ENCODE peak calls at places on chromosomes 3 and 15, in six cellular contexts. P is PC-9, E is Caco-2, X is stomach, B is testis, Q is kidney. I is an unnamed sample.
A peak's percentile ranks its signal among the peaks of the same experiment; 100 is the strongest.

GRCh38 chr3:169660709-169661566 is 2.6 kb downstream of the MECOM start:
- DNase-seq in P (no peak), E (no peak), X (peak; percentile 59), B (no peak), Q (no peak), I (no peak)

GRCh38 chr15:77840962-77841361 is 208.2 kb upstream of the LINGO1 start:
- DNase-seq in P (peak; percentile 32), E (no peak), X (no peak), B (no peak), Q (no peak), I (no peak)

GRCh38 chr15:91921188-91921820 is 67.8 kb downstream of the SLCO3A1 start:
- DNase-seq in P (no peak), E (no peak), X (no peak), B (no peak), Q (no peak), I (no peak)

GRCh38 chr15:32722126-32722525 is 4.3 kb downstream of the GREM1 start:
- DNase-seq in P (no peak), E (no peak), X (no peak), B (no peak), Q (no peak), I (no peak)

GRCh38 chr3:77051927-77052542 is 12.1 kb downstream of the ROBO2 start:
- DNase-seq in P (no peak), E (no peak), X (no peak), B (no peak), Q (no peak), I (no peak)

GRCh38 chr3:93910085-93910484 is 63.6 kb downstream of the PROS1 start:
- DNase-seq in P (no peak), E (no peak), X (no peak), B (no peak), Q (no peak), I (no peak)

GRCh38 chr3:177855021-177855420 is 657.7 kb upstream of the TBL1XR1 start:
- DNase-seq in P (no peak), E (no peak), X (no peak), B (no peak), Q (no peak), I (no peak)

GRCh38 chr3:12252859-12253258 is 36.0 kb upstream of the PPARG start:
- DNase-seq in P (no peak), E (peak; percentile 17), X (no peak), B (no peak), Q (no peak), I (no peak)

GRCh38 chr3:31613131-31613626 is 80.5 kb downstream of the STT3B start:
- DNase-seq in P (no peak), E (no peak), X (no peak), B (no peak), Q (no peak), I (no peak)

GRCh38 chr3:168461793-168462192 is 366.1 kb upstream of the GOLIM4 start:
- DNase-seq in P (no peak), E (no peak), X (no peak), B (no peak), Q (no peak), I (no peak)

GRCh38 chr3:105593315-105593714 is 226.6 kb downstream of the ALCAM start:
- DNase-seq in P (no peak), E (no peak), X (no peak), B (no peak), Q (no peak), I (no peak)

GRCh38 chr3:73381551-73381950 is 243.2 kb downstream of the PDZRN3 start:
- DNase-seq in P (no peak), E (no peak), X (no peak), B (no peak), Q (no peak), I (no peak)

GRCh38 chr15:63203451-63204090 is 14.2 kb downstream of the RAB8B start:
- DNase-seq in P (no peak), E (no peak), X (no peak), B (no peak), Q (no peak), I (peak; percentile 34)

GRCh38 chr3:150397220-150397619 is 10.9 kb upstream of the TSC22D2 start:
- DNase-seq in P (no peak), E (no peak), X (no peak), B (no peak), Q (no peak), I (no peak)

GRCh38 chr3:71581981-71582611 is 1.4 kb downstream of the FOXP1 start:
- DNase-seq in P (peak; percentile 31), E (peak; percentile 75), X (peak; percentile 53), B (peak; percentile 54), Q (peak; percentile 86), I (no peak)

GRCh38 chr3:110940074-110940473 is 131.5 kb upstream of the NECTIN3 start:
- DNase-seq in P (no peak), E (peak; percentile 27), X (no peak), B (no peak), Q (no peak), I (no peak)

GRCh38 chr3:136336329-136337100 is 86.4 kb downstream of the PCCB start:
- DNase-seq in P (no peak), E (no peak), X (no peak), B (no peak), Q (no peak), I (no peak)

GRCh38 chr15:35306361-35306981 is 221.4 kb upstream of the NANOGP8 start:
- DNase-seq in P (peak; percentile 14), E (peak; percentile 55), X (no peak), B (no peak), Q (no peak), I (no peak)

GRCh38 chr3:147906275-147906674 is 497.1 kb downstream of the ZIC1 start:
- DNase-seq in P (no peak), E (no peak), X (no peak), B (no peak), Q (no peak), I (no peak)

GRCh38 chr3:143081844-143082778 is 37.5 kb upstream of the CHST2 start:
- DNase-seq in P (no peak), E (no peak), X (no peak), B (no peak), Q (no peak), I (no peak)

GRCh38 chr3:142993958-142994442 is 7.4 kb upstream of the U2SURP start:
- DNase-seq in P (peak; percentile 67), E (peak; percentile 62), X (peak; percentile 52), B (peak; percentile 80), Q (no peak), I (peak; percentile 32)

GRCh38 chr3:171328419-171329082 is 131.7 kb downstream of the TNIK start:
- DNase-seq in P (peak; percentile 30), E (peak; percentile 30), X (peak; percentile 48), B (no peak), Q (peak; percentile 39), I (peak; percentile 38)

GRCh38 chr3:193701896-193702644 is 109.1 kb downstream of the OPA1 start:
- DNase-seq in P (no peak), E (no peak), X (no peak), B (no peak), Q (no peak), I (no peak)

GRCh38 chr3:175307642-175308041 is 448.5 kb downstream of the NAALADL2 start:
- DNase-seq in P (no peak), E (no peak), X (no peak), B (no peak), Q (no peak), I (no peak)

GRCh38 chr3:38713121-38713520 is 63.6 kb upstream of the SCN5A start:
- DNase-seq in P (no peak), E (no peak), X (no peak), B (no peak), Q (no peak), I (no peak)

GRCh38 chr15:94259863-94260262 is 28.5 kb downstream of the MCTP2 start:
- DNase-seq in P (no peak), E (no peak), X (no peak), B (no peak), Q (no peak), I (no peak)

GRCh38 chr15:33908396-33908795 is 59.9 kb upstream of the CHRM5 start:
- DNase-seq in P (no peak), E (no peak), X (no peak), B (no peak), Q (no peak), I (no peak)

GRCh38 chr15:96086164-96086563 is 244.3 kb upstream of the NR2F2 start:
- DNase-seq in P (no peak), E (no peak), X (no peak), B (no peak), Q (no peak), I (no peak)
- H3K4me1 ChIP-seq in P (no peaks in the 10 kb centered on the region), E (peaks cover 3% of the 10 kb centered on the region), X (no peaks in the 10 kb centered on the region), B (no peaks in the 10 kb centered on the region), Q (no peaks in the 10 kb centered on the region), I (no peaks in the 10 kb centered on the region)

GRCh38 chr15:27254016-27254415 is 283.0 kb downstream of the GABRG3 start:
- DNase-seq in P (no peak), E (no peak), X (no peak), B (no peak), Q (no peak), I (no peak)
- H3K36me3 ChIP-seq in P (no peaks in the 10 kb centered on the region), E (no peaks in the 10 kb centered on the region), X (no peaks in the 10 kb centered on the region), B (no peaks in the 10 kb centered on the region), Q (no peaks in the 10 kb centered on the region), I (no peaks in the 10 kb centered on the region)

GRCh38 chr3:50609743-50610085 is 1.9 kb downstream of the CISH start:
- DNase-seq in P (no peak), E (no peak), X (no peak), B (no peak), Q (peak; percentile 63), I (no peak)

GRCh38 chr3:50609071-50609742 is 2.4 kb downstream of the CISH start:
- DNase-seq in P (no peak), E (no peak), X (no peak), B (no peak), Q (peak; percentile 51), I (no peak)

GRCh38 chr3:50610992-50611463 is 546 bp downstream of the CISH start:
- DNase-seq in P (no peak), E (no peak), X (no peak), B (no peak), Q (peak; percentile 75), I (no peak)

GRCh38 chr3:50611464-50612233 is at the start of gene CISH:
- DNase-seq in P (peak; percentile 91), E (peak; percentile 96), X (peak; percentile 94), B (peak; percentile 95), Q (peak; percentile 99), I (peak; percentile 93)

GRCh38 chr3:50610181-50610971 is 1.2 kb downstream of the CISH start:
- DNase-seq in P (peak; percentile 34), E (no peak), X (peak; percentile 84), B (no peak), Q (peak; percentile 80), I (no peak)
- H3K4me1 ChIP-seq in P (peaks cover 27% of the 10 kb centered on the region), E (peaks cover 11% of the 10 kb centered on the region), X (peaks cover 45% of the 10 kb centered on the region), B (peaks cover 42% of the 10 kb centered on the region), Q (peaks cover 44% of the 10 kb centered on the region), I (peaks cover 60% of the 10 kb centered on the region)

GRCh38 chr3:183044547-183045229 is 54.6 kb downstream of the MCCC1 start:
- DNase-seq in P (no peak), E (no peak), X (no peak), B (no peak), Q (no peak), I (no peak)

GRCh38 chr3:183038221-183038620 is 57.9 kb upstream of the DCUN1D1 start:
- DNase-seq in P (no peak), E (no peak), X (no peak), B (no peak), Q (no peak), I (no peak)

GRCh38 chr3:183032904-183033555 is 52.7 kb upstream of the DCUN1D1 start:
- DNase-seq in P (no peak), E (no peak), X (no peak), B (peak; percentile 51), Q (no peak), I (no peak)

GRCh38 chr3:183033746-183034145 is 53.4 kb upstream of the DCUN1D1 start:
- DNase-seq in P (no peak), E (no peak), X (no peak), B (no peak), Q (no peak), I (no peak)

GRCh38 chr3:183038764-183039163 is 58.4 kb upstream of the DCUN1D1 start:
- DNase-seq in P (no peak), E (no peak), X (no peak), B (peak; percentile 65), Q (no peak), I (no peak)
- H3K36me3 ChIP-seq in P (peaks cover 15% of the 10 kb centered on the region), E (peaks cover 1% of the 10 kb centered on the region), X (peaks cover 90% of the 10 kb centered on the region), B (no peaks in the 10 kb centered on the region), Q (peaks cover 7% of the 10 kb centered on the region), I (peaks cover 19% of the 10 kb centered on the region)